ENCODE peak calls at places on chromosomes 2 and 18, in eight cellular contexts. E, K, M, A, N, U, O and T are unnamed samples.

GRCh38 chr2:173159794-173160463 is 84.3 kb downstream of the MAP3K20 start:
- DNase-seq in O (peak), N (peak), K (no peak), M (peak), U (peak), E (peak), A (peak), T (no peak)

GRCh38 chr2:128513416-128514283 is 195.0 kb upstream of the HS6ST1 start:
- DNase-seq in M (no peak), E (no peak), O (peak), K (no peak), U (no peak), N (no peak), A (no peak), T (no peak)

GRCh38 chr2:18178736-18179349 is 300.4 kb downstream of the KCNS3 start:
- DNase-seq in O (no peak), N (no peak), A (peak), M (no peak), U (no peak), E (peak), K (no peak), T (no peak)

GRCh38 chr2:85578243-85579180 is 1.1 kb downstream of the VAMP8 start:
- DNase-seq in O (peak), U (peak), N (no peak), A (no peak), K (no peak), M (no peak), E (no peak), T (peak)

GRCh38 chr18:35389095-35389618 is 12.0 kb upstream of the ZNF396 start:
- DNase-seq in N (no peak), E (peak), K (no peak), A (no peak), U (no peak), M (no peak), O (no peak), T (no peak)

GRCh38 chr18:68781224-68781623 is 16.7 kb upstream of the CCDC102B start:
- DNase-seq in M (no peak), K (no peak), N (no peak), E (no peak), U (no peak), O (no peak), A (no peak), T (no peak)

GRCh38 chr2:77104554-77104953 is 417.6 kb downstream of the LRRTM4 start:
- DNase-seq in E (no peak), K (no peak), M (no peak), U (no peak), N (no peak), A (no peak), O (no peak), T (no peak)

GRCh38 chr18:28789460-28789859 is 612.5 kb upstream of the CDH2 start:
- DNase-seq in U (no peak), M (no peak), E (peak), A (no peak), N (no peak), O (no peak), K (no peak), T (no peak)

GRCh38 chr2:173644146-173644545 is 289.5 kb downstream of the CDCA7 start:
- DNase-seq in N (no peak), M (no peak), A (peak), U (no peak), O (no peak), K (no peak), E (peak), T (no peak)

GRCh38 chr2:22290293-22290692 is 1094.7 kb upstream of the KLHL29 start:
- DNase-seq in K (no peak), O (no peak), E (no peak), A (no peak), N (no peak), U (no peak), M (no peak), T (no peak)

GRCh38 chr2:214649440-214650205 is 159.9 kb downstream of the BARD1 start:
- DNase-seq in U (no peak), M (no peak), E (peak), O (no peak), N (no peak), A (no peak), K (no peak), T (no peak)

GRCh38 chr18:68764016-68764415 is 33.9 kb upstream of the CCDC102B start:
- DNase-seq in K (no peak), M (no peak), N (no peak), E (peak), U (no peak), O (no peak), A (no peak), T (no peak)

GRCh38 chr2:218878941-218879761 is 1.5 kb upstream of the WNT10A start:
- DNase-seq in A (no peak), O (peak), E (no peak), K (no peak), M (no peak), U (no peak), N (no peak), T (no peak)

GRCh38 chr2:67476808-67477790 is 80.0 kb downstream of the ETAA1 start:
- DNase-seq in O (no peak), K (no peak), M (no peak), E (peak), U (no peak), A (no peak), N (peak), T (no peak)

GRCh38 chr2:46780801-46781445 is 134.7 kb downstream of the MCFD2 start:
- DNase-seq in K (peak), U (no peak), O (no peak), N (no peak), M (no peak), E (peak), A (no peak), T (no peak)

GRCh38 chr18:754666-755065 is 42.2 kb upstream of the ENOSF1 start:
- DNase-seq in M (no peak), E (no peak), N (no peak), K (no peak), A (no peak), U (no peak), O (no peak), T (no peak)

DNA sequence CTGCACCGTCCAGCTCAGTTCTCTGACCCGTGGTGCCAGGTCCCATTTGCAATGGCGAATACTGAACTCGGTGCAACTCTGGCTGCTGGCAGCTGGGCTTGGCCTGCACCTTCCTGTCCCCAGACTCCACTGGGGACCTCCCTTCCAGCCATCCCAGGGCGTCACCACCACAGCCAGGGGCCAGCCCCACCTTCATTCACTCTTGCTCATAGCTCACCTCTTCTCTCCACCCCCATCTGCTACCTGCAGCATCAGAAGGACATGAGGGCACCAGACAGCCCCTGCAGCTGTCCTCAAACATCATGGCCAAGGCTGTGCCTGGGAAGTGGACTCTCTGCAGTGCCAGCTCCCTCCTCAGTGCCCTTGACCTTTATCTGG is 16.2 kb upstream of the ALPI start:
- DNase-seq in E (no peak), M (no peak), N (peak), O (peak), U (no peak), A (no peak), K (no peak), T (no peak)
- TF ChIP-seq CTCF in E (no peak), M (no peak), N (no peak), O (peak), U (no peak), A (peak), K (peak), T (peak)

DNA sequence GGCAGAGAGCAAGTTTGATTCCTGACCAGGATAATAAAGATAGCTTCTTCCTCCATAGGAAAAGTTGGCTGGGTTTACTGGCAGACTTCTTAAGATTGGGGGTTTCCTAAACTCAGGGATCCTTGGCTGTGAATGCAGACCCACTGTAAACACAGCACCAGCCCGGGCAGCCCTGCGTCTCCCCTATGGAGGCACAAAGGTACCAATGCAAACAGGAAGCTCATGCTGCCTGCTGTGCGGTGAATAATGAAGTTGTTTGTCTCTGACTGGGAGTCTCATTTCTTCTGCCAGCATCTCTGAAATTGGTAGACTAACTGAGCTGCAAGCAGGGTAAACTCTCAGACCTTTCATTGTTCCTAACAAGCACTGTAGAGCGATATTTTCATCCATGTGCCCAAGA is 96.1 kb upstream of the ARHGAP28 start:
- DNase-seq in U (no peak), K (no peak), A (no peak), O (no peak), N (no peak), M (no peak), E (no peak), T (no peak)
- TF ChIP-seq CTCF in U (no peak), K (no peak), A (no peak), O (no peak), N (no peak), M (no peak), E (no peak), T (no peak)

DNA sequence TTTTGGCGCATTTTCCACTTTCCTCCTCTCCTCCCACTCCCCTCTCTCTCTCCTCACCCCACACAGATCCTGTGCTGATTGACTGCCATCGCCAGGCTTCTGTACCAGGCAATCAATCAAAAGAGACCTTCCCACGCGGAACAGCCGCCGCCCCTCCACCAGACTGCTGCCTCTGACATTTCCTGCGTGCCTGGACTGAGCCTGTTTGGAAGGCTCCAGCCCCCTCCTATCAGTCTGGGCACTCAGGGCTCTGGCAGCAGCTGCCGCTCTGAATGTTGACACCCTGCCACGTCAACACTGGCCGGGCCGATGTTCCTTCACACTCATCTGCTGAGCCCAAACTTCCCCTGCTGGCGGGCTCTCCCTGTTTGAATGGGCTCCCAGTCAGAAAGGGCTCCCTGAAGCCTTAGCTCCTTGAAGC is 467.7 kb downstream of the EPHA4 start:
- DNase-seq in K (peak), M (no peak), U (peak), N (peak), O (peak), A (no peak), E (peak), T (no peak)
- TF ChIP-seq CTCF in K (peak), M (peak), U (peak), N (no peak), O (no peak), A (peak), E (peak), T (no peak)

GRCh38 chr2:74528600-74529356 is 728 bp downstream of the AUP1 start:
- DNase-seq in U (no peak), O (no peak), M (no peak), A (no peak), K (no peak), E (no peak), N (no peak), T (no peak)
- TF ChIP-seq CTCF in U (no peak), O (no peak), M (peak), A (no peak), K (no peak), E (no peak), N (no peak), T (no peak)

GRCh38 chr2:20225294-20226151 is 593 bp upstream of the SDC1 start:
- DNase-seq in U (peak), E (peak), A (no peak), K (no peak), M (no peak), N (peak), O (peak), T (no peak)
- TF ChIP-seq CTCF in U (peak), E (peak), A (peak), K (peak), M (no peak), N (peak), O (peak), T (no peak)

GRCh38 chr2:171383141-171383540 is 50.6 kb downstream of the METTL8 start:
- DNase-seq in M (no peak), U (no peak), N (no peak), E (peak), A (no peak), K (no peak), O (no peak), T (no peak)

GRCh38 chr2:171389325-171389724 is 44.5 kb downstream of the METTL8 start:
- DNase-seq in N (no peak), U (no peak), E (no peak), M (no peak), A (no peak), O (no peak), K (no peak), T (no peak)

GRCh38 chr2:171389780-171390179 is 44.0 kb downstream of the METTL8 start:
- DNase-seq in U (no peak), M (no peak), O (no peak), N (no peak), E (no peak), A (no peak), K (no peak), T (no peak)

GRCh38 chr2:171387052-171387451 is 46.7 kb downstream of the METTL8 start:
- DNase-seq in E (no peak), U (no peak), N (no peak), O (no peak), M (no peak), K (no peak), A (no peak), T (no peak)

DNA sequence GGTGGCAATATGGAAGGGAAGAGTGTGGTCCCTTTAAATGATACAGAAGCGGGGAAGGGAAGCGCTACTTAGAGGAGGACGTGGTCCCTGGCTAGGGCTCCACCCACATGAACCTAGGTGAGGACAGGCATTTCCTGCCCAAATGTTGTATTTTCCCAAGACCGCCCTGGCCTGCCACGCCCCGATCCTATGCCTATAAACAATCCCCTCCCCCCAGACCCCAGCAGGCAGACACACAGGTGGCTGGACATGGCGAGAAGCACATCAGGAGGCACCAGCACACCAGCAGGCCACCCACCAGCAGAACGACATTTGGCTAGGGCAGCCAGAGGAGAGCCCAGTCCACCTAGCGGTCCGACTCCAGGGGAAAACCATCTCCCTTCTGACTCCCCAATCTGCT is 47.2 kb downstream of the METTL8 start:
- DNase-seq in K (no peak), E (no peak), N (no peak), M (no peak), A (no peak), O (no peak), U (no peak), T (no peak)
- TF ChIP-seq CTCF in K (no peak), E (no peak), N (no peak), M (no peak), A (no peak), O (no peak), U (no peak), T (no peak)

GRCh38 chr2:160968183-160968582 is 192.0 kb upstream of the TANK start:
- DNase-seq in K (no peak), M (no peak), E (no peak), O (no peak), U (no peak), N (no peak), A (no peak), T (no peak)
- TF ChIP-seq CTCF in K (no peak), M (no peak), E (no peak), O (no peak), U (no peak), N (no peak), A (no peak), T (no peak)